ENCODE peak calls at places on chromosomes 3 and 15, in six cellular contexts. One of them, this sample, is unnamed.

GRCh38 chr3:189292667-189293478 is 121.1 kb downstream of the TPRG1 start:
- ATAC-seq in CD8-positive, alpha-beta T cell: no peak
- ATAC-seq in RWPE2: peak; percentile 47
- ATAC-seq in foreskin keratinocyte: peak; percentile 49
- ATAC-seq in GM12878: no peak
- ATAC-seq in pancreas: no peak
- ATAC-seq in this sample: peak; percentile 72

GRCh38 chr15:84847382-84847781 is 30.2 kb downstream of the ALPK3 start:
- ATAC-seq in RWPE2: no peak
- ATAC-seq in GM12878: no peak
- ATAC-seq in CD8-positive, alpha-beta T cell: no peak
- ATAC-seq in foreskin keratinocyte: no peak
- ATAC-seq in pancreas: no peak
- ATAC-seq in this sample: no peak

GRCh38 chr3:173876476-173876875 is 478.9 kb downstream of the NLGN1 start:
- ATAC-seq in CD8-positive, alpha-beta T cell: no peak
- ATAC-seq in foreskin keratinocyte: no peak
- ATAC-seq in GM12878: no peak
- ATAC-seq in pancreas: no peak
- ATAC-seq in RWPE2: no peak
- ATAC-seq in this sample: no peak

GRCh38 chr15:37109952-37110630 is 9.7 kb upstream of the MEIS2 start:
- ATAC-seq in pancreas: peak; percentile 73
- ATAC-seq in GM12878: peak; percentile 43
- ATAC-seq in foreskin keratinocyte: peak; percentile 72
- ATAC-seq in RWPE2: peak; percentile 51
- ATAC-seq in CD8-positive, alpha-beta T cell: no peak
- ATAC-seq in this sample: peak; percentile 60

GRCh38 chr15:92163641-92164040 is 230.0 kb upstream of the ST8SIA2 start:
- ATAC-seq in pancreas: no peak
- ATAC-seq in foreskin keratinocyte: no peak
- ATAC-seq in CD8-positive, alpha-beta T cell: no peak
- ATAC-seq in GM12878: no peak
- ATAC-seq in RWPE2: no peak
- ATAC-seq in this sample: no peak

GRCh38 chr15:63969652-63970421 is 76.4 kb downstream of the DAPK2 start:
- ATAC-seq in CD8-positive, alpha-beta T cell: no peak
- ATAC-seq in pancreas: peak; percentile 95
- ATAC-seq in foreskin keratinocyte: no peak
- ATAC-seq in GM12878: no peak
- ATAC-seq in RWPE2: peak; percentile 19
- ATAC-seq in this sample: no peak

GRCh38 chr3:107855710-107856109 is 235.1 kb downstream of the CD47 start:
- ATAC-seq in RWPE2: peak; percentile 58
- ATAC-seq in GM12878: peak; percentile 97
- ATAC-seq in foreskin keratinocyte: peak; percentile 73
- ATAC-seq in pancreas: peak; percentile 69
- ATAC-seq in CD8-positive, alpha-beta T cell: no peak
- ATAC-seq in this sample: peak; percentile 60

GRCh38 chr15:81752149-81752942 is 293.5 kb downstream of the MEX3B start:
- ATAC-seq in GM12878: no peak
- ATAC-seq in pancreas: peak; percentile 43
- ATAC-seq in foreskin keratinocyte: peak; percentile 78
- ATAC-seq in CD8-positive, alpha-beta T cell: no peak
- ATAC-seq in RWPE2: peak; percentile 89
- ATAC-seq in this sample: peak; percentile 55

GRCh38 chr3:133775309-133775708 is 29.1 kb downstream of the TF start:
- ATAC-seq in GM12878: no peak
- ATAC-seq in foreskin keratinocyte: no peak
- ATAC-seq in RWPE2: no peak
- ATAC-seq in CD8-positive, alpha-beta T cell: no peak
- ATAC-seq in pancreas: no peak
- ATAC-seq in this sample: no peak

GRCh38 chr3:112653209-112653871 is 12.4 kb upstream of the CCDC80 start:
- ATAC-seq in GM12878: no peak
- ATAC-seq in RWPE2: peak; percentile 96
- ATAC-seq in pancreas: no peak
- ATAC-seq in foreskin keratinocyte: peak; percentile 95
- ATAC-seq in CD8-positive, alpha-beta T cell: no peak
- ATAC-seq in this sample: peak; percentile 25

GRCh38 chr3:169694117-169694516 is 30.6 kb upstream of the MECOM start:
- ATAC-seq in pancreas: no peak
- ATAC-seq in GM12878: no peak
- ATAC-seq in RWPE2: no peak
- ATAC-seq in foreskin keratinocyte: no peak
- ATAC-seq in CD8-positive, alpha-beta T cell: no peak
- ATAC-seq in this sample: no peak

GRCh38 chr3:127978636-127979035 is 63.6 kb downstream of the KBTBD12 start:
- ATAC-seq in CD8-positive, alpha-beta T cell: no peak
- ATAC-seq in foreskin keratinocyte: no peak
- ATAC-seq in GM12878: no peak
- ATAC-seq in pancreas: no peak
- ATAC-seq in RWPE2: no peak
- ATAC-seq in this sample: no peak

GRCh38 chr15:81315452-81316203 is 8.3 kb downstream of the STARD5 start:
- ATAC-seq in pancreas: no peak
- ATAC-seq in GM12878: peak; percentile 65
- ATAC-seq in CD8-positive, alpha-beta T cell: peak; percentile 75
- ATAC-seq in foreskin keratinocyte: no peak
- ATAC-seq in RWPE2: no peak
- ATAC-seq in this sample: no peak

GRCh38 chr3:172654470-172654869 is 56.4 kb downstream of the NCEH1 start:
- ATAC-seq in CD8-positive, alpha-beta T cell: no peak
- ATAC-seq in pancreas: no peak
- ATAC-seq in foreskin keratinocyte: no peak
- ATAC-seq in RWPE2: no peak
- ATAC-seq in GM12878: no peak
- ATAC-seq in this sample: no peak

GRCh38 chr3:183224581-183224980 is 28.5 kb upstream of the B3GNT5 start:
- ATAC-seq in pancreas: no peak
- ATAC-seq in RWPE2: no peak
- ATAC-seq in foreskin keratinocyte: no peak
- ATAC-seq in CD8-positive, alpha-beta T cell: peak; percentile 95
- ATAC-seq in GM12878: peak; percentile 30
- ATAC-seq in this sample: no peak

This sample was measured in esophagus mucosa.